ENCODE peak calls at places on chromosomes 16 and 17, in four cellular contexts. V is GM12878, K is HCT116, O is H1. I is an unnamed sample.

GRCh38 chr16:67847064-67847861 is at the start of gene CENPT:
- DNase-seq in V (no peak), K (no peak), O (no peak), I (peak)

GRCh38 chr17:10927712-10928111 is 89.8 kb upstream of the PIRT start:
- DNase-seq in V (no peak), K (no peak), O (no peak), I (no peak)

GRCh38 chr17:36640836-36641235 is 39.5 kb downstream of the MRM1 start:
- DNase-seq in V (no peak), K (no peak), O (no peak), I (no peak)

GRCh38 chr17:49565948-49566491 is 9.7 kb upstream of the NXPH3 start:
- DNase-seq in V (no peak), K (no peak), O (no peak), I (no peak)

GRCh38 chr17:78722101-78722761 is 59.8 kb downstream of the CYTH1 start:
- DNase-seq in V (no peak), K (no peak), O (no peak), I (no peak)

GRCh38 chr17:8053600-8053999 is 14.7 kb downstream of the ALOX15B start:
- DNase-seq in V (no peak), K (no peak), O (no peak), I (no peak)

GRCh38 chr16:67461600-67462278 is 19.2 kb downstream of the ATP6V0D1 start:
- DNase-seq in V (no peak), K (no peak), O (no peak), I (no peak)

GRCh38 chr17:43976956-43977837 is 23.5 kb upstream of the PYY start:
- DNase-seq in V (no peak), K (no peak), O (no peak), I (no peak)

GRCh38 chr17:68835061-68835460 is 120.1 kb downstream of the ABCA8 start:
- DNase-seq in V (no peak), K (no peak), O (no peak), I (no peak)

DNA sequence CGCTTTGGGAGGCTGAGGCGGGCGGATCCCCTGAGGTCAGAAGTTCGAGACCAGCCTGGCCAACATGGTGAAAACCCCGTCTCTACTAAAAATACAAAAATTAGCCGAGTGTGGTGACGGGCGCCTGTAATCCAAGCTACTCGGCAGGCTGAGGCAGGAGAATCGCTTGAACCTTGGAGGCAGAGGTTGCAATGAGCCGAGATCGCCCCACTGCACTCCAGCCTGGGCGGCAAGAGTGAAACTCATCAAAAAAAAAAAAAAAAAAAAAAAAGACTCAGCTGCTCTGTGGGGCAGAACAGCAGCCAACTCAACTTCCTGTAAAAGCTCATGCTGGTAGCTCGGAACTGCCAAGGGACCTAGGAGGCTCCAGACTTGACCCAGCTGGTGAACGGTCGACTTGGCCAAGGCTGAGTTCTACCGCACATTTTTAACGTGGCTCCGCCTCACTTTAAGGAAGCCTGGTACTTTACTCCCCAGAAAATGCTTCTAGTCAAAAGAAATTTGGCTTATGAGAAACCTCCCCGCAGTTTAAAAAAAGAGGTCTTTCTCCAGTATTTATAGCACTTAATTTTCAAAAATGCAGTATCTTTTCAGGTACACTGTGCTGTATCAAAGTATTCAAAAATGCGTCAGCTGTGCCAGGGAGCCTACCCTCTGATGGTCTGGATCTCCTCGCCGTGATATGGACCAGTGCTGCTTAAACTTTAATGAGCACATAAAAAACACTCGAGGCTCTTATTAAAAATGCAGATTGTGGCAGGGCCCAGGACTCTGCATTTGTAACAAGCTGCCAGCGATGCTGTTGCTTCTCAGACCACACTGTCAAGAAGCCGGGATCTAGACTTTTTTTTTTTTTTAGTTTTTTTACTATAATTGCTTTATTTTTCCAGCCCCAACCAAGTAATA is 1.2 kb upstream of the SMARCD2 start:
- DNase-seq in V (peak), K (peak), O (no peak), I (no peak)
- TF ChIP-seq ATF3 in V (no peak), K (no peak), O (no peak), I (no peak)

GRCh38 chr16:21256636-21257035 is 21.5 kb downstream of the CRYM start:
- DNase-seq in V (no peak), K (no peak), O (no peak), I (no peak)

GRCh38 chr16:21257284-21257683 is 20.8 kb downstream of the CRYM start:
- DNase-seq in V (no peak), K (no peak), O (no peak), I (no peak)

GRCh38 chr16:21250072-21250923 is 16.8 kb downstream of the ANKS4B start:
- DNase-seq in V (no peak), K (no peak), O (no peak), I (no peak)

DNA sequence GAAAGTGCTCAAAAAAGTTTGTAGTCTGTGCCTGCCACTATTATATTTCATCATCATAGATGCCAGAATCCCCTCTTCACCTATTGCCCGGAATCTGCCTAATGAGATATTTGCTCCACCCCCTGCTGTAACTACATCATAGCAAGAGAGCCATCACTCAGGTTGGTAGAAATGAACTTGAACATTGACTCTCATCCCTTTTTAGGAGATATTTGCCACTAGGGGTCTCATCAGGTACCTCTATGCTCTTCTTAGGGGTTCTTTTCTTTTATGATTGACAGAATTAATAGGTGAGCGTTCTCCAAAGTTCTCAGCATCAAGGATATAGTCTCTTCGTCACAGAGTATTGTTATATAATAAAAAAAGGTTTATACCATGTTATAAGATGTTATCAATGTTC is 20.0 kb downstream of the ANKS4B start:
- DNase-seq in V (no peak), K (no peak), O (no peak), I (no peak)
- TF ChIP-seq ATF3 in V (no peak), K (no peak), O (no peak), I (no peak)

GRCh38 chr17:77424585-77425344 is 284.0 kb downstream of the SEC14L1 start:
- DNase-seq in V (no peak), K (no peak), O (no peak), I (peak)
- TF ChIP-seq ATF3 in V (no peak), K (no peak), O (no peak), I (no peak)

DNA sequence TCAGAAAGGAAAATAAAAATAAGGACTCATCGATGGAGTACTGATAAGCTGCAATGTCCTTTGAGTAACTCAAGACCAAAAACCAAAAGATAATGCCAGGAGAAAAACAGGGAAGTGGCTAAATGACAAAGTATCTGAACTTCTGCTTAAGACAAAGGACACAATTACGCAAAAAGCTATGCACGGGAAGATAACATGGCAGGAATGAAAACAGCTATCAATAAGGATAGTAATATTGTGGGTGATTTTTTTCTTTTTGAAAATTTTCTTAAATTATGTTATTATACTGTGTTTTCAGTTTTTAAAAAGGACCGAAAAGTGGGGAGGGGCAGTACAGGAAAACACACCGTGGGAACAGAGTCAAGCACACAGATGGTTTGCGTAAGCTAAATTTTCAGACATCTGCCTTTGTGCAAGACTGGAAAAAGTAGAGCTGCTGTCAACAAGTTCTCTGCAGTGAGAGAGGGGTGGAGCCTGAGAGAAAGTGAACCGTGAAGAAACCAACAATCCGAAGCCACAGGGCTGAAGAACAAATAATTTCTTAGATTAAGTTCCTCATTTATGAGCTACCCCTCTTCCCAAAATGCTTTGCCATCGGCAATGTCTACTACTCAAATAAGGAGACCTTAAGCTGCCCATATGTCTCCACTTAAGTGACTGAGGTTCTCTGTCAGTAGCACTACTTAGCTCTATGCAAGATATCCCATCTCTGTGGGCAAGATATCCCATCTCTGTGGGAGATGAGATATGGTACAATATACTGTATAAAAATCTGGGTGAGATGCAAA is 99.9 kb upstream of the CORO6 start:
- DNase-seq in V (peak), K (no peak), O (no peak), I (peak)
- TF ChIP-seq ATF3 in V (no peak), K (no peak), O (no peak), I (peak)

GRCh38 chr16:50546125-50546524 is 2.1 kb upstream of the NKD1 start:
- DNase-seq in V (no peak), K (no peak), O (no peak), I (no peak)
- TF ChIP-seq ATF3 in V (no peak), K (no peak), O (no peak), I (no peak)

GRCh38 chr16:11259655-11260595 is 3.9 kb upstream of the SOCS1 start:
- DNase-seq in V (no peak), K (no peak), O (no peak), I (no peak)
- TF ChIP-seq ATF3 in V (no peak), K (no peak), O (no peak), I (no peak)

GRCh38 chr16:86455116-86455515 is 55.2 kb upstream of the FOXF1 start:
- DNase-seq in V (no peak), K (no peak), O (no peak), I (no peak)

GRCh38 chr16:86458457-86458777 is 51.9 kb upstream of the FOXF1 start:
- DNase-seq in V (no peak), K (no peak), O (no peak), I (no peak)

GRCh38 chr16:86455609-86456008 is 54.7 kb upstream of the FOXF1 start:
- DNase-seq in V (no peak), K (no peak), O (no peak), I (no peak)

GRCh38 chr16:86459266-86459665 is 51.1 kb upstream of the FOXF1 start:
- DNase-seq in V (no peak), K (no peak), O (no peak), I (no peak)

DNA sequence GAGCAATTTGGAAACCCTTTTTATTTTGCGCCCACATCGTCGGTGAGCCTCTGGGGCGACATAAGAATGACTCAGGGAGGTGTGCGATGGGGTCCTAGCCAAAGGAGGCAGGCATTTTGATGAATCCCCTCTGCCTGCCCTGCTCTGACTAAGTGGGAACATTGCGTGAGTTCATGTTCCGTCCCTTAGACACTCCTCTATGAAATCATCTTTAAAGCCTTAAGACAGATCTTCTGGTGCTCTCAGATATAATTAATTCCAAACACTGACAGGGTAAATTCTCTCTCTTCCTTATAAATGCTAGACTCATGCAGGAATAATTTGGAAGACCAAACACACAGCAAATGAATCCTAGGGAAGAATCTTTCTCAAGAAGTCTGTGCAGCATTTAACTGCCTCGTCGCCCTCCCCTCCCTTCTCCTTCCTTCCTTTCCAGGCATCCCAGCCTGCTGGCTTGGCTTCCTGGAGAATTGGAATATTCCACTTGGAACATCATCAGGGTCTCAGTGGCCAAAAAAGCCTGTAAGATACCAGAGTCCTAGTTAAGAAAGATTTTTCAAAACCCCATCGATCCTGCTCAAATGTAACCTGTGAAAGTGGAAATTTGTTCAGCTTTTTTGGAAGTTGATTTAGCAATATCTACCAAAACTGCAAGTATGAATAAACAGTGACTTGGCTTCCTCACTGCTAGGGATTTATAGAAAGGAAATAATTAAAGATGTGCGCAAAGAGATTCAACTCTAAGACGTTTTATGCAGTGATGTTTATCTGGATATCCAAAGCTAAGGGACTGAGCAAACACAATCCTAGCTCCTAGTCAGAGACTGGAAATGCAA is 52.5 kb upstream of the FOXF1 start:
- DNase-seq in V (no peak), K (no peak), O (no peak), I (no peak)
- TF ChIP-seq ATF3 in V (no peak), K (no peak), O (no peak), I (no peak)

DNA sequence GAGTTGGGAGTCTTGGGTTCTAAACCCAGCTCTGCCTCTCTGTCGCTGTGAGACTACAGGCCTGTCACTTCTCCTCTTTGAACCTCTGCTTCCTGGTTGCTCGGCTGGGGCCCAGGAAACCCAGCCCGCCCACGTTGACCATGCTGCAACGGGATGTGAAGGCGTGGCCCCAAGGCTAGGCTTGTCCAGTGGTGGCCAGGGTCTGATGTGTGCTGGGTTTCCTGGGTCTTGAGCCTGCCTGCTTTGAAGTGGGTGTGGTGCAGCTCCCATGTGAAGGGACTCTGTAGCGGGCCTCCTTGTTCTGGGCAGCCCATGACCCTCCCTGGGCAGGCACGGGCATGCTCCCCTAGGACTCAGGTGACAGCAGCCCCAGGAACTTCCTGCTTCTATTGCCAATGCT is 82.3 kb downstream of the SDR42E1 start:
- DNase-seq in V (no peak), K (no peak), O (no peak), I (peak)
- TF ChIP-seq ATF3 in V (no peak), K (no peak), O (no peak), I (no peak)

DNA sequence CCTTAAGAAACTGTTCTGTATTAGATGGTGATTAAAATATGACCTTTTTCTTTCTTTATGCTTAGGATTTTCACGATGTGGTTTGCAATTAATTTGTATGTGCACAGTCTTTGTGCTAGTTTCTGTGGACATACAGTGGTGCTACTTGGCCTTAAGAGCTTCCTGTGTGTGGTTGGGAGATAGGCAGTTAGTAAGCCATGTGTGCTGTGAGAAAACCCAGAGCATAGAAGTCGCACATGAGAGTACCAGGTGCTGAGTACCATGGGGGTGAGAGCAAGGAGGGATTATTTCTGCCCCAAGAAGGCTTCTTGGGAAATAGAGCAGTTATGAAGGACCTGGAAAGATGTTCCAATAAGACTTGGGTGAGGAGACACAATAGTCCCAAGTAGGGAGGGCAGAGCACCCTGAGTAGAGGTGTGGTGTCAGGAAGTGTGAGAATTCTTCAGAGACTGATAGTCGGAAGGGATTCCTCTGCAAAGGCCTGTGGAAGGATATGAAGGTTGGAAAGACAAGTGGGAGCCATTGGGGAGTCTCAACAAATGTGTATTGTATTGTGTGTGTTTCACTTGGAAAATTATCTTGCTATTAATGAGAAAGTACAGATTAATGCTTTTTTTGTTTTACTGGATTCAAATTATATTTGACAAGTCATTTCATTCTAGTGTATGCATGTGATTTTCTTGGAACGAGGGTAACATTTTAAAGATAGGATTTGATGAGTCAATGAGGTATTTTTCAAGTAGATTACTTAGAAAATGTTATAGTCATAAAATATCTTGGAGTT is 240.0 kb downstream of the PRKCA start:
- DNase-seq in V (peak), K (no peak), O (no peak), I (peak)
- TF ChIP-seq ATF3 in V (no peak), K (no peak), O (no peak), I (no peak)

GRCh38 chr16:87930456-87930855 is 5.9 kb downstream of the CA5A start:
- DNase-seq in V (no peak), K (no peak), O (no peak), I (peak)

GRCh38 chr16:87929986-87930385 is 6.3 kb downstream of the CA5A start:
- DNase-seq in V (no peak), K (no peak), O (no peak), I (no peak)

GRCh38 chr16:87933140-87933495 is 3.2 kb downstream of the CA5A start:
- DNase-seq in V (no peak), K (no peak), O (no peak), I (no peak)

GRCh38 chr16:87927195-87927562 is 9.2 kb downstream of the CA5A start:
- DNase-seq in V (no peak), K (no peak), O (no peak), I (no peak)

DNA sequence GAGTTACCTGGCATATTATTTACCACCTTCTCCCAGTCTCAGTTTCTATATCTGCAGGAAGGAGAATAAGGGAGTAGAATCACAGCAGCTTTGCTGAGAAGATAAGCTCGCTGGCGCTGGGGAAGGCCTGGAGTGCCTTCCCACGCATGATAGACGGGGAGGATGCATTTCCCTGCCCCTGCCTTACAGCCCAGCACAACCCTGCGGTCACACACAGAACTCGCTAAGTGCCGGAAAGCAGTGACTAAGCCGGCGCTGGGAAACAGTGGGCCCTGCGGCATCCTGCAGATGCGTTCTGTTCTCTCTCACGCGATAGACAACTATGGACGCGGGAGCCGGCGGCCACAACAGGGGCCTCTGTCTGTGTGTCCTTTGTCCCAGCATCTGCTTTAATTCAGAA is 4.8 kb downstream of the CA5A start:
- DNase-seq in V (no peak), K (no peak), O (no peak), I (peak)
- TF ChIP-seq ATF3 in V (no peak), K (no peak), O (no peak), I (no peak)

I was measured in K562.